ENCODE peak calls at places on chromosomes 2 and 18, in four cellular contexts. W is IMR-90, U is GM12878, B is SK-N-SH. T is an unnamed sample.

GRCh38 chr2:234133004-234133403 is 82.5 kb downstream of the SPP2 start:
- DNase-seq in B (no peak), U (no peak), W (no peak), T (no peak)

GRCh38 chr2:68366083-68366560 is 1.0 kb downstream of the PLEK start:
- DNase-seq in B (no peak), U (no peak), W (no peak), T (no peak)

GRCh38 chr2:195594916-195595694 is 61.9 kb upstream of the SLC39A10 start:
- DNase-seq in B (no peak), U (no peak), W (no peak), T (no peak)

GRCh38 chr18:53567935-53568574 is 656.4 kb downstream of the MBD2 start:
- DNase-seq in U (no peak), W (peak), B (peak), T (peak)

GRCh38 chr2:12074126-12074883 is 327.9 kb downstream of the LPIN1 start:
- DNase-seq in B (peak), U (peak), W (no peak), T (no peak)

GRCh38 chr2:162989507-162989906 is 150.9 kb upstream of the KCNH7 start:
- DNase-seq in U (no peak), B (no peak), W (no peak), T (no peak)

GRCh38 chr2:144516417-144516980 is 3.4 kb downstream of the ZEB2 start:
- DNase-seq in W (no peak), U (no peak), B (peak), T (no peak)

GRCh38 chr2:172087191-172087779 is 2.0 kb downstream of the DLX1 start:
- DNase-seq in W (no peak), B (no peak), U (no peak), T (no peak)

GRCh38 chr2:170848587-170848986 is 31.9 kb downstream of the GAD1 start:
- DNase-seq in U (no peak), B (no peak), W (peak), T (peak)

GRCh38 chr2:47272031-47272864 is 117.1 kb upstream of the STPG4 start:
- DNase-seq in U (no peak), B (peak), W (peak), T (peak)

GRCh38 chr2:71888741-71889445 is 258.8 kb downstream of the CYP26B1 start:
- DNase-seq in U (no peak), B (no peak), W (peak), T (no peak)

GRCh38 chr18:76256897-76257500 is 238.0 kb downstream of the ZNF516 start:
- DNase-seq in W (peak), U (no peak), B (peak), T (peak)

GRCh38 chr2:72292433-72292832 is 144.8 kb upstream of the CYP26B1 start:
- DNase-seq in W (peak), B (no peak), U (no peak), T (no peak)

GRCh38 chr2:132797551-132797950 is 127.5 kb upstream of the LYPD1 start:
- DNase-seq in B (no peak), W (peak), U (no peak), T (peak)

GRCh38 chr2:224847961-224848850 is 132.0 kb upstream of the CCDC195 start:
- DNase-seq in B (peak), U (no peak), W (peak), T (peak)

GRCh38 chr2:88481937-88482336 is 29.4 kb upstream of the FOXI3 start:
- DNase-seq in W (peak), U (no peak), B (no peak), T (no peak)

GRCh38 chr2:58606799-58607198 is 365.7 kb upstream of the FANCL start:
- DNase-seq in W (peak), U (no peak), B (no peak), T (no peak)

GRCh38 chr18:22174341-22175148 is 5.2 kb downstream of the GATA6 start:
- DNase-seq in U (no peak), B (no peak), W (no peak), T (no peak)

GRCh38 chr2:64012115-64012514 is 7.1 kb downstream of the VPS54 start:
- DNase-seq in W (no peak), U (no peak), B (no peak), T (no peak)

GRCh38 chr2:226362991-226363390 is 436.6 kb downstream of the IRS1 start:
- DNase-seq in B (no peak), U (no peak), W (peak), T (peak)

GRCh38 chr18:32391126-32391525 is 79.6 kb downstream of the GAREM1 start:
- DNase-seq in U (no peak), B (no peak), W (no peak), T (no peak)

GRCh38 chr2:105515581-105516415 is 116.9 kb upstream of the FHL2 start:
- DNase-seq in U (no peak), B (no peak), W (no peak), T (peak)

GRCh38 chr2:203340791-203341487 is 12.7 kb downstream of the ABI2 start:
- DNase-seq in B (no peak), W (peak), U (no peak), T (peak)

GRCh38 chr18:10661333-10661732 is 135.5 kb downstream of the NAPG start:
- DNase-seq in B (no peak), U (no peak), W (peak), T (peak)

GRCh38 chr2:110650346-110650745 is 27.5 kb downstream of the BUB1 start:
- DNase-seq in U (no peak), W (no peak), B (no peak), T (no peak)

GRCh38 chr2:192267484-192267883 is 72.8 kb upstream of the TMEFF2 start:
- DNase-seq in U (no peak), W (peak), B (no peak), T (peak)

GRCh38 chr2:99442837-99443236 is 47.0 kb downstream of the REV1 start:
- DNase-seq in U (no peak), B (no peak), W (peak), T (no peak)

GRCh38 chr2:119225084-119225864 is 1.6 kb downstream of the STEAP3 start:
- DNase-seq in B (no peak), U (no peak), W (peak), T (no peak)

GRCh38 chr2:9230051-9230802 is 23.6 kb downstream of the ASAP2 start:
- DNase-seq in U (no peak), B (peak), W (peak), T (no peak)

GRCh38 chr2:53568463-53568862 is 199.1 kb upstream of the CHAC2 start:
- DNase-seq in W (peak), B (no peak), U (no peak), T (peak)

GRCh38 chr18:22489694-22490093 is 72.0 kb upstream of the CTAGE1 start:
- DNase-seq in B (no peak), U (no peak), W (peak), T (no peak)

GRCh38 chr2:240733803-240734495 is 42.3 kb downstream of the AQP12A start:
- DNase-seq in W (no peak), B (no peak), U (no peak), T (no peak)

GRCh38 chr18:9614401-9615279 is at the start of gene PPP4R1:
- DNase-seq in W (peak), B (peak), U (no peak), T (peak)

GRCh38 chr18:9613550-9614400 is 584 bp downstream of the PPP4R1 start:
- DNase-seq in B (peak), W (peak), U (no peak), T (no peak)

GRCh38 chr18:9612989-9613388 is 1.4 kb downstream of the PPP4R1 start:
- DNase-seq in B (no peak), W (no peak), U (no peak), T (no peak)

GRCh38 chr18:9615280-9615797 is 980 bp upstream of the PPP4R1 start:
- DNase-seq in W (no peak), U (no peak), B (no peak), T (no peak)

DNA sequence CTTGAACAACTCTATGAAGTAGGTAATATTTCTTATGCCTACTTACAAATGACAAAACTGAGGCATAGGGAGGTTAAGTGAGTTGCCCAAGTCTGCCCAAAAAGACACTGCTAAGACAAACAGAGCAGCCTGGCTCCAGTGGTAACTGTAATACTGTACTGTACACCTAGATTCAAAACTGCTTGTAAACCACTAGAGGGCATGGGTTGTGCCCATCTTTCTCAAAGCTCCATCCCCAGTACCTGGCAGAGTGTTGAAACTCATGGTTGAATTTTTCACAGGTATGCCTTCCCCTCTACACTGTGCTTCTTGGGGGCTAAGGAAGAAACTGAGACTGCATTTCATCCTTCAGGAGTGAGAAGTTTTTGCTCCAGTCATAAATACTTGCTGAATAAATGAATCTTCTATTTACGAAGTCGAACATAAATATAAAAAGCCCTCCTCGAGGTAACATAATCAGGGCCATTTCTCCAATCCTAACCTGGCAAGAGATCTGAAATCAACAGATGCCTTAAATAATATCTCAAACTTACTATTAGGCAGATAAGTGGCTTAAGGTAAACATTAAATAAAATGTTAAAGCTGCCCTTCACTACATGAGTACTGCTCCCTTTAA is 2.0 kb downstream of the PPP4R1 start:
- DNase-seq in W (peak), B (peak), U (no peak), T (peak)
- H3K9ac ChIP-seq in W (peak), B (peak), U (no peak), T (peak)

DNA sequence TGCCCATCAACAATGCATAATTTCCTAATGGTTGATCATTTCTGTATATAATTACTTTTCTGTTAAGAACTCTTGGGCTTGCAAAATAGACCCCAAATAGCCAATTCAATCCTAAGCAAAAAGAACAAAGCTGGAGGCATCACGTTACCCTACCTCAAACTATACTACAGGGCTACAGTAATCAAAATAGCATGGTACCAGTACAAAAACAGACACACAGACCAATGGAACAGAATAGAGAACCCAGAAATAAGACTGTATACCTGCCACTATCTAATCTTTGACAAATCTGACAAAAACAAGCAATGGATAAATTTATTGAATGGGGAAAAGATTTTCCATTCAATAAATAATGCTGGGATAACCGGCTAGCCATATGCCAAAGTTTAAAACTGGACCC is 78.8 kb downstream of the NR4A2 start:
- DNase-seq in W (no peak), U (no peak), B (no peak), T (no peak)
- H3K9ac ChIP-seq in W (no peak), U (no peak), B (no peak), T (no peak)

GRCh38 chr2:74958277-74959105 is at the start of gene POLE4:
- DNase-seq in U (peak), W (peak), B (peak), T (peak)
- H3K9ac ChIP-seq in U (peak), W (peak), B (peak), T (peak)

DNA sequence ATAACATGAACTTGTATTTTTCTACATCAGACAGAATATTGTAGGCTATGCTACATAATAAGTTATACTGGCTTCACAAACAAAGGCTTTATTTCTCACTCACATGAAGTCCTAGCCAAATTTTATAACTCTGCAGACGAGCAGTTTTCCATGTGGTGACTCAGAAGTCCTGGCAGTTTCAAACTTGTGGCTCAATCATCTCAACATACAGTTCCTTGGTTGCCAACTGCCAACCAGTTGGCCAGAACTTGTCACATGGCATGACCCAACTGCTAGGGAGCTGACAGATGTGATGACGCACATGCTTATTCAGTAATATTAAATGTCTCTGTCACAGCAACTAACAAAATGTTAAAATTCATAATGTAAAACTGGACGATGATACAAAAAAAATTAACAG is 63.8 kb upstream of the ZC3H15 start:
- DNase-seq in B (no peak), W (peak), U (no peak), T (peak)
- H3K9ac ChIP-seq in B (no peak), W (no peak), U (no peak), T (no peak)

GRCh38 chr18:2536063-2536462 is 35.2 kb downstream of the METTL4 start:
- DNase-seq in W (no peak), B (no peak), U (no peak), T (peak)
- H3K9ac ChIP-seq in W (no peak), B (no peak), U (no peak), T (peak)

GRCh38 chr2:65369980-65370379 is 62.4 kb downstream of the SPRED2 start:
- DNase-seq in U (no peak), W (no peak), B (no peak), T (no peak)
- H3K9ac ChIP-seq in U (no peak), W (no peak), B (no peak), T (no peak)

DNA sequence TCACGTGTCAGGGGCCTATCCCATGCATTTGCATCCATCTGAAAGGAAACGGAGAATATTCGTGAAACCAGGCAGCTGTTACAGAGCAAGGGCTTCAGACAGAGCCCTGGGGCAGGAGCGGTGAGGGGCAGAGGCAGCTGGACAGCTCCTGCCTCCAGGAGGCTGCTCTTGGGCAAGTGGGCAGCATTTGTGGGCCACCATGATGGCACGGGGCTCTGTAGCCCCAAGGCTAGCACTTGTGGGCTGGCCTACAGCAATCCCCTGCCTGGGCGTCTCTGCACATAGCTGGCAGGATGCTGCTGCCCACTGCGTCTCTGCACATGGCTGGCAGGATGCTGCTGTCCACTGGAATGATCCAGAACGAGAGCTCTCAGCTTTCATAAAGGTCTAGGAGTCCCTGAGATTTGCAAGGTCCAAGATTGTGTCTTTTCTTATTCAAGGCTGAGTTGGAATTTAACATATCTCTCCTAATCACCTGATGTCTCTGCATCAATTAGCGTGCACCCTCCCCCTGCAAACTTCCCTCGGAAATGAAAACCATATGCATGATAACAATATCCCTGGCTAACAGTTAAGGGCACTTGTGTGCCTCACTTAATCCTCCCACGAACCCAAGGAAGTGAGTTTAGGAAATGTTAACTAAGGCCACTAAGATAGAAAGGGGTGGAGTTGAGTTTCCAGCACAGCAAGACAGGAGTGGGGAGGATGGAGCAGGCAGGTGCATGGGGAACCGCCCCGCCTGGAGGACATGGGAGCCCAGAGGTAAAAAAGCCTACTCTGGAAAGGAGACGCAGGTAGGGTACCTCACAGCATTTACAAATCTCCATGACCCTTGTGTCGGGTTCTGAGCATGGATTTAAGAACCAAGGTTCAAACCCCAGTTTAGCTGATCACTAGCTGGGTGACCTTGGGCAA is 52.6 kb upstream of the PTMA start:
- DNase-seq in U (no peak), B (peak), W (no peak), T (no peak)
- H3K9ac ChIP-seq in U (no peak), B (no peak), W (no peak), T (no peak)